ENCODE peak calls at places on chromosome 17, in six cellular contexts. D is small intestine; M is NCI-H1048; V is HEK293T; C is stimulated activated CD4-positive, alpha-beta T cell treated with anti-CD3 and anti-CD28 coated beads, Interleukin-15, amount 100 ng/mL, for 48 hours; W is T-cell. K is an unnamed sample.
A peak's percentile ranks its signal among the peaks of the same experiment; 100 is the strongest.

GRCh38 chr17:38450699-38451029 is 22.4 kb downstream of the ARHGAP23 start:
- DNase-seq in V (no peak), C (no peak), W (no peak), D (no peak), M (no peak), K (no peak)

GRCh38 chr17:2011421-2012371 is 13.4 kb downstream of the RTN4RL1 start:
- DNase-seq in C (no peak), D (no peak), M (no peak), V (no peak), W (no peak), K (peak; percentile 75)

GRCh38 chr17:58755577-58756245 is at the start of gene PPM1E:
- DNase-seq in M (peak; percentile 54), W (peak; percentile 42), V (peak; percentile 92), C (peak; percentile 39), D (peak; percentile 36), K (no peak)

GRCh38 chr17:5788266-5788900 is 204.1 kb upstream of the NLRP1 start:
- DNase-seq in M (no peak), C (no peak), W (no peak), V (no peak), D (no peak), K (no peak)

GRCh38 chr17:27381007-27381501 is 75.2 kb upstream of the KSR1 start:
- DNase-seq in V (peak; percentile 77), C (peak; percentile 82), M (peak; percentile 50), W (peak; percentile 76), D (peak; percentile 25), K (no peak)

GRCh38 chr17:45977976-45978626 is 20.9 kb upstream of the STH start:
- DNase-seq in V (no peak), M (no peak), C (no peak), D (no peak), W (no peak), K (no peak)

GRCh38 chr17:7327501-7327900 is 1.6 kb downstream of the NEURL4 start:
- DNase-seq in D (no peak), W (no peak), V (no peak), M (no peak), C (no peak), K (no peak)

GRCh38 chr17:37847811-37848331 is 76.3 kb upstream of the TBC1D3K start:
- DNase-seq in V (no peak), C (no peak), D (no peak), W (no peak), M (no peak), K (no peak)

GRCh38 chr17:29210879-29211278 is 30.7 kb upstream of the MYO18A start:
- DNase-seq in V (no peak), M (no peak), C (no peak), D (no peak), W (no peak), K (no peak)

GRCh38 chr17:59357219-59357699 is 25.8 kb downstream of the YPEL2 start:
- DNase-seq in V (no peak), W (no peak), C (no peak), D (no peak), M (no peak), K (no peak)

GRCh38 chr17:48261297-48261880 is 153.8 kb downstream of the SNX11 start:
- DNase-seq in C (no peak), V (peak; percentile 68), M (no peak), W (no peak), D (peak; percentile 49), K (no peak)

GRCh38 chr17:19306160-19307111 is 56.1 kb downstream of the B9D1 start:
- DNase-seq in W (peak; percentile 19), M (no peak), C (peak; percentile 4), D (peak; percentile 34), V (no peak), K (no peak)

GRCh38 chr17:28763804-28764266 is 20.0 kb downstream of the TRAF4 start:
- DNase-seq in V (peak; percentile 40), W (peak; percentile 75), C (peak; percentile 71), M (peak; percentile 43), D (peak; percentile 66), K (peak; percentile 58)

GRCh38 chr17:79046501-79047280 is 22.7 kb downstream of the C1QTNF1 start:
- DNase-seq in W (no peak), M (no peak), C (no peak), V (no peak), D (no peak), K (no peak)

GRCh38 chr17:1490643-1491405 is 1.7 kb downstream of the MYO1C start:
- DNase-seq in M (no peak), V (peak; percentile 49), W (peak; percentile 61), C (peak; percentile 65), D (peak; percentile 67), K (no peak)

K was measured in GM04504.